ENCODE peak calls at places on chromosomes 1 and 21, in ten cellular contexts. One of them, this sample, is unnamed.

GRCh38 chr1:170714163-170714562 is 50.2 kb downstream of the PRRX1 start:
- DNase-seq in H7: no peak
- DNase-seq in GM23248: no peak
- DNase-seq in heart left ventricle: no peak
- DNase-seq in fibroblast of lung: no peak
- DNase-seq in GM23338: no peak
- DNase-seq in endodermal cell: no peak
- DNase-seq in fibroblast of mammary gland: no peak
- DNase-seq in coronary artery: no peak
- DNase-seq in CD4-positive, CD25-positive, alpha-beta regulatory T cell: no peak
- DNase-seq in this sample: peak

GRCh38 chr1:84693774-84694173 is 3.5 kb upstream of the SSX2IP start:
- DNase-seq in H7: no peak
- DNase-seq in GM23248: peak
- DNase-seq in heart left ventricle: no peak
- DNase-seq in fibroblast of lung: no peak
- DNase-seq in GM23338: no peak
- DNase-seq in endodermal cell: no peak
- DNase-seq in fibroblast of mammary gland: peak
- DNase-seq in coronary artery: no peak
- DNase-seq in CD4-positive, CD25-positive, alpha-beta regulatory T cell: no peak
- DNase-seq in this sample: no peak

GRCh38 chr1:238892612-238893011 is 493.8 kb upstream of the CHRM3 start:
- DNase-seq in H7: no peak
- DNase-seq in GM23248: peak
- DNase-seq in heart left ventricle: no peak
- DNase-seq in fibroblast of lung: no peak
- DNase-seq in GM23338: no peak
- DNase-seq in endodermal cell: no peak
- DNase-seq in fibroblast of mammary gland: no peak
- DNase-seq in coronary artery: no peak
- DNase-seq in CD4-positive, CD25-positive, alpha-beta regulatory T cell: no peak
- DNase-seq in this sample: no peak

GRCh38 chr1:81833722-81834121 is 33.0 kb downstream of the ADGRL2 start:
- DNase-seq in H7: no peak
- DNase-seq in GM23248: no peak
- DNase-seq in heart left ventricle: no peak
- DNase-seq in fibroblast of lung: no peak
- DNase-seq in GM23338: no peak
- DNase-seq in endodermal cell: no peak
- DNase-seq in fibroblast of mammary gland: no peak
- DNase-seq in coronary artery: no peak
- DNase-seq in CD4-positive, CD25-positive, alpha-beta regulatory T cell: no peak
- DNase-seq in this sample: no peak

GRCh38 chr1:231166398-231166797 is 4.5 kb downstream of the TRIM67 start:
- DNase-seq in H7: no peak
- DNase-seq in GM23248: no peak
- DNase-seq in heart left ventricle: no peak
- DNase-seq in fibroblast of lung: no peak
- DNase-seq in GM23338: no peak
- DNase-seq in endodermal cell: no peak
- DNase-seq in fibroblast of mammary gland: no peak
- DNase-seq in coronary artery: no peak
- DNase-seq in CD4-positive, CD25-positive, alpha-beta regulatory T cell: no peak
- DNase-seq in this sample: no peak

GRCh38 chr21:45405819-45406762 is 1.1 kb downstream of the COL18A1 start:
- DNase-seq in H7: peak
- DNase-seq in GM23248: peak
- DNase-seq in heart left ventricle: no peak
- DNase-seq in fibroblast of lung: peak
- DNase-seq in GM23338: peak
- DNase-seq in endodermal cell: peak
- DNase-seq in fibroblast of mammary gland: peak
- DNase-seq in coronary artery: no peak
- DNase-seq in CD4-positive, CD25-positive, alpha-beta regulatory T cell: no peak
- DNase-seq in this sample: no peak

GRCh38 chr1:18597159-18598042 is 33.2 kb upstream of the PAX7 start:
- DNase-seq in H7: peak
- DNase-seq in GM23248: peak
- DNase-seq in heart left ventricle: peak
- DNase-seq in fibroblast of lung: peak
- DNase-seq in GM23338: peak
- DNase-seq in endodermal cell: peak
- DNase-seq in fibroblast of mammary gland: peak
- DNase-seq in coronary artery: no peak
- DNase-seq in CD4-positive, CD25-positive, alpha-beta regulatory T cell: peak
- DNase-seq in this sample: no peak

GRCh38 chr1:82466894-82467293 is 666.2 kb downstream of the ADGRL2 start:
- DNase-seq in H7: no peak
- DNase-seq in GM23248: no peak
- DNase-seq in heart left ventricle: no peak
- DNase-seq in fibroblast of lung: no peak
- DNase-seq in GM23338: no peak
- DNase-seq in endodermal cell: no peak
- DNase-seq in fibroblast of mammary gland: no peak
- DNase-seq in coronary artery: no peak
- DNase-seq in CD4-positive, CD25-positive, alpha-beta regulatory T cell: no peak
- DNase-seq in this sample: no peak

GRCh38 chr1:61121631-61122030 is 39.3 kb downstream of the NFIA start:
- DNase-seq in H7: no peak
- DNase-seq in GM23248: peak
- DNase-seq in heart left ventricle: no peak
- DNase-seq in fibroblast of lung: no peak
- DNase-seq in GM23338: no peak
- DNase-seq in endodermal cell: no peak
- DNase-seq in fibroblast of mammary gland: no peak
- DNase-seq in coronary artery: no peak
- DNase-seq in CD4-positive, CD25-positive, alpha-beta regulatory T cell: no peak
- DNase-seq in this sample: no peak

GRCh38 chr21:18959817-18960216 is 556.2 kb upstream of the TMPRSS15 start:
- DNase-seq in H7: no peak
- DNase-seq in GM23248: no peak
- DNase-seq in heart left ventricle: no peak
- DNase-seq in fibroblast of lung: no peak
- DNase-seq in GM23338: no peak
- DNase-seq in endodermal cell: no peak
- DNase-seq in fibroblast of mammary gland: no peak
- DNase-seq in coronary artery: no peak
- DNase-seq in CD4-positive, CD25-positive, alpha-beta regulatory T cell: no peak
- DNase-seq in this sample: no peak

GRCh38 chr1:68313736-68314594 is 81.6 kb upstream of the WLS start:
- DNase-seq in H7: no peak
- DNase-seq in GM23248: peak
- DNase-seq in heart left ventricle: no peak
- DNase-seq in fibroblast of lung: no peak
- DNase-seq in GM23338: no peak
- DNase-seq in endodermal cell: no peak
- DNase-seq in fibroblast of mammary gland: no peak
- DNase-seq in coronary artery: no peak
- DNase-seq in CD4-positive, CD25-positive, alpha-beta regulatory T cell: no peak
- DNase-seq in this sample: no peak

GRCh38 chr1:245091818-245092637 is 62.8 kb upstream of the KIF26B start:
- DNase-seq in H7: no peak
- DNase-seq in GM23248: peak
- DNase-seq in heart left ventricle: peak
- DNase-seq in fibroblast of lung: peak
- DNase-seq in GM23338: no peak
- DNase-seq in endodermal cell: peak
- DNase-seq in fibroblast of mammary gland: peak
- DNase-seq in coronary artery: no peak
- DNase-seq in CD4-positive, CD25-positive, alpha-beta regulatory T cell: no peak
- DNase-seq in this sample: no peak

GRCh38 chr1:177444997-177445746 is 274.4 kb downstream of the BRINP2 start:
- DNase-seq in H7: no peak
- DNase-seq in GM23248: no peak
- DNase-seq in heart left ventricle: no peak
- DNase-seq in fibroblast of lung: no peak
- DNase-seq in GM23338: no peak
- DNase-seq in endodermal cell: no peak
- DNase-seq in fibroblast of mammary gland: no peak
- DNase-seq in coronary artery: no peak
- DNase-seq in CD4-positive, CD25-positive, alpha-beta regulatory T cell: no peak
- DNase-seq in this sample: no peak

GRCh38 chr1:10830961-10831669 is 34.7 kb upstream of the CASZ1 start:
- DNase-seq in H7: no peak
- DNase-seq in GM23248: peak
- DNase-seq in heart left ventricle: no peak
- DNase-seq in fibroblast of lung: no peak
- DNase-seq in GM23338: no peak
- DNase-seq in endodermal cell: no peak
- DNase-seq in fibroblast of mammary gland: peak
- DNase-seq in coronary artery: no peak
- DNase-seq in CD4-positive, CD25-positive, alpha-beta regulatory T cell: no peak
- DNase-seq in this sample: no peak

GRCh38 chr1:204091066-204091465 is 18.2 kb downstream of the SOX13 start:
- DNase-seq in H7: peak
- DNase-seq in GM23248: no peak
- DNase-seq in heart left ventricle: no peak
- DNase-seq in fibroblast of lung: no peak
- DNase-seq in GM23338: no peak
- DNase-seq in endodermal cell: no peak
- DNase-seq in fibroblast of mammary gland: no peak
- DNase-seq in coronary artery: no peak
- DNase-seq in CD4-positive, CD25-positive, alpha-beta regulatory T cell: no peak
- DNase-seq in this sample: no peak

GRCh38 chr21:41709965-41710822 is 56.7 kb downstream of the RIPK4 start:
- DNase-seq in H7: no peak
- DNase-seq in GM23248: no peak
- DNase-seq in heart left ventricle: no peak
- DNase-seq in fibroblast of lung: no peak
- DNase-seq in GM23338: no peak
- DNase-seq in endodermal cell: no peak
- DNase-seq in fibroblast of mammary gland: no peak
- DNase-seq in coronary artery: no peak
- DNase-seq in CD4-positive, CD25-positive, alpha-beta regulatory T cell: no peak
- DNase-seq in this sample: no peak
- H3K4me3 ChIP-seq in H7: no peak
- H3K4me3 ChIP-seq in GM23248: no peak
- H3K4me3 ChIP-seq in heart left ventricle: no peak
- H3K4me3 ChIP-seq in fibroblast of lung: no peak
- H3K4me3 ChIP-seq in GM23338: no peak
- H3K4me3 ChIP-seq in endodermal cell: no peak
- H3K4me3 ChIP-seq in fibroblast of mammary gland: no peak
- H3K4me3 ChIP-seq in coronary artery: no peak
- H3K4me3 ChIP-seq in CD4-positive, CD25-positive, alpha-beta regulatory T cell: no peak
- H3K4me3 ChIP-seq in this sample: no peak

GRCh38 chr21:42236693-42237092 is 17.8 kb downstream of the ABCG1 start:
- DNase-seq in H7: no peak
- DNase-seq in GM23248: no peak
- DNase-seq in heart left ventricle: no peak
- DNase-seq in fibroblast of lung: no peak
- DNase-seq in GM23338: no peak
- DNase-seq in endodermal cell: no peak
- DNase-seq in fibroblast of mammary gland: no peak
- DNase-seq in coronary artery: no peak
- DNase-seq in CD4-positive, CD25-positive, alpha-beta regulatory T cell: peak
- DNase-seq in this sample: peak
- H3K4me3 ChIP-seq in H7: no peak
- H3K4me3 ChIP-seq in GM23248: no peak
- H3K4me3 ChIP-seq in heart left ventricle: no peak
- H3K4me3 ChIP-seq in fibroblast of lung: no peak
- H3K4me3 ChIP-seq in GM23338: no peak
- H3K4me3 ChIP-seq in endodermal cell: no peak
- H3K4me3 ChIP-seq in fibroblast of mammary gland: no peak
- H3K4me3 ChIP-seq in coronary artery: no peak
- H3K4me3 ChIP-seq in CD4-positive, CD25-positive, alpha-beta regulatory T cell: peak
- H3K4me3 ChIP-seq in this sample: no peak

GRCh38 chr21:34909492-34910292 is 139.4 kb downstream of the RUNX1 start:
- DNase-seq in H7: no peak
- DNase-seq in GM23248: peak
- DNase-seq in heart left ventricle: no peak
- DNase-seq in fibroblast of lung: peak
- DNase-seq in GM23338: no peak
- DNase-seq in endodermal cell: no peak
- DNase-seq in fibroblast of mammary gland: peak
- DNase-seq in coronary artery: no peak
- DNase-seq in CD4-positive, CD25-positive, alpha-beta regulatory T cell: no peak
- DNase-seq in this sample: no peak

GRCh38 chr21:34910396-34910795 is 138.7 kb downstream of the RUNX1 start:
- DNase-seq in H7: no peak
- DNase-seq in GM23248: no peak
- DNase-seq in heart left ventricle: no peak
- DNase-seq in fibroblast of lung: no peak
- DNase-seq in GM23338: no peak
- DNase-seq in endodermal cell: no peak
- DNase-seq in fibroblast of mammary gland: no peak
- DNase-seq in coronary artery: no peak
- DNase-seq in CD4-positive, CD25-positive, alpha-beta regulatory T cell: no peak
- DNase-seq in this sample: no peak

GRCh38 chr21:34913786-34914185 is 135.3 kb downstream of the RUNX1 start:
- DNase-seq in H7: no peak
- DNase-seq in GM23248: peak
- DNase-seq in heart left ventricle: no peak
- DNase-seq in fibroblast of lung: peak
- DNase-seq in GM23338: no peak
- DNase-seq in endodermal cell: no peak
- DNase-seq in fibroblast of mammary gland: peak
- DNase-seq in coronary artery: no peak
- DNase-seq in CD4-positive, CD25-positive, alpha-beta regulatory T cell: no peak
- DNase-seq in this sample: no peak

GRCh38 chr21:34912022-34912933 is 136.8 kb downstream of the RUNX1 start:
- DNase-seq in H7: no peak
- DNase-seq in GM23248: peak
- DNase-seq in heart left ventricle: no peak
- DNase-seq in fibroblast of lung: no peak
- DNase-seq in GM23338: peak
- DNase-seq in endodermal cell: no peak
- DNase-seq in fibroblast of mammary gland: no peak
- DNase-seq in coronary artery: no peak
- DNase-seq in CD4-positive, CD25-positive, alpha-beta regulatory T cell: no peak
- DNase-seq in this sample: no peak

GRCh38 chr21:34911360-34911759 is 137.7 kb downstream of the RUNX1 start:
- DNase-seq in H7: no peak
- DNase-seq in GM23248: no peak
- DNase-seq in heart left ventricle: no peak
- DNase-seq in fibroblast of lung: no peak
- DNase-seq in GM23338: no peak
- DNase-seq in endodermal cell: no peak
- DNase-seq in fibroblast of mammary gland: no peak
- DNase-seq in coronary artery: no peak
- DNase-seq in CD4-positive, CD25-positive, alpha-beta regulatory T cell: no peak
- DNase-seq in this sample: no peak
- H3K4me3 ChIP-seq in H7: no peak
- H3K4me3 ChIP-seq in GM23248: no peak
- H3K4me3 ChIP-seq in heart left ventricle: no peak
- H3K4me3 ChIP-seq in fibroblast of lung: no peak
- H3K4me3 ChIP-seq in GM23338: no peak
- H3K4me3 ChIP-seq in endodermal cell: no peak
- H3K4me3 ChIP-seq in fibroblast of mammary gland: no peak
- H3K4me3 ChIP-seq in coronary artery: no peak
- H3K4me3 ChIP-seq in CD4-positive, CD25-positive, alpha-beta regulatory T cell: no peak
- H3K4me3 ChIP-seq in this sample: no peak

DNA sequence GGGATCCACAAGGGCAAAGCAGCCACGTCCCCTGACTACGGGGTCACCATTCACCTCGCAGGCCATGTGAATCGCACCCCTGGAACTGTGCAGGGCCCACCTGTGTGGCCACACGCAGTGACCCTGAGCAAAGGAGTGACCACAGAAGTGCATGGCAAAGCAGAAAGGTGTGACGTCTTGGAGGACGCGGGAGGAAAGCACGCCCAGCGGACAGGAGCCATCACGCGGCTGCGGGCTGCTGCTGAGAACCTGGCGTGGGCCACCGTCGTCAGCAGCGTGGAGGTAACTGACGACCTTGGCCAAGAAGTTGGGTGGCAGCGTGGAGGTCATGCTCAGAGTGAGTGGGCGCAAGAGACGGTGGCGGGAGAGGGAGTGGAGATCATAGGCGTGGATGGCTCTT is 76.7 kb upstream of the C1orf174 start:
- DNase-seq in H7: peak
- DNase-seq in GM23248: no peak
- DNase-seq in heart left ventricle: no peak
- DNase-seq in fibroblast of lung: no peak
- DNase-seq in GM23338: no peak
- DNase-seq in endodermal cell: no peak
- DNase-seq in fibroblast of mammary gland: no peak
- DNase-seq in coronary artery: no peak
- DNase-seq in CD4-positive, CD25-positive, alpha-beta regulatory T cell: no peak
- DNase-seq in this sample: no peak
- H3K4me3 ChIP-seq in H7: no peak
- H3K4me3 ChIP-seq in GM23248: no peak
- H3K4me3 ChIP-seq in heart left ventricle: no peak
- H3K4me3 ChIP-seq in fibroblast of lung: no peak
- H3K4me3 ChIP-seq in GM23338: no peak
- H3K4me3 ChIP-seq in endodermal cell: no peak
- H3K4me3 ChIP-seq in fibroblast of mammary gland: no peak
- H3K4me3 ChIP-seq in coronary artery: no peak
- H3K4me3 ChIP-seq in CD4-positive, CD25-positive, alpha-beta regulatory T cell: no peak
- H3K4me3 ChIP-seq in this sample: no peak